ENCODE peak calls at places on chromosomes 1 and 21, in eight cellular contexts. C is BJ; J is GM12865; D is epithelial cell of esophagus; S is lung; K is HFF-Myc; H is CD8-positive, alpha-beta T cell; P is K562. G is an unnamed sample.
A peak's percentile ranks its signal among the peaks of the same experiment; 100 is the strongest.

GRCh38 chr1:18907021-18907913 is 4.9 kb upstream of the ALDH4A1 start:
- DNase-seq in D (peak; percentile 59), K (no peak), J (peak; percentile 70), H (peak; percentile 77), S (peak; percentile 44), C (no peak), P (peak; percentile 64), G (peak; percentile 72)

GRCh38 chr1:225863167-225863566 is 19.0 kb downstream of the TMEM63A start:
- DNase-seq in P (no peak), C (no peak), H (no peak), J (no peak), S (no peak), D (no peak), K (no peak), G (no peak)

GRCh38 chr1:151131832-151132675 is 14.4 kb downstream of the SEMA6C start:
- DNase-seq in H (no peak), S (no peak), C (no peak), K (no peak), D (peak; percentile 20), P (peak; percentile 6), J (no peak), G (no peak)

GRCh38 chr1:212192261-212192998 is 92.8 kb upstream of the PPP2R5A start:
- DNase-seq in D (peak; percentile 52), C (no peak), K (no peak), S (no peak), P (no peak), H (no peak), J (no peak), G (no peak)

GRCh38 chr1:17661546-17662157 is 93.5 kb upstream of the ACTL8 start:
- DNase-seq in K (no peak), C (no peak), S (peak; percentile 59), H (peak; percentile 64), D (peak; percentile 39), P (peak; percentile 89), J (peak; percentile 55), G (peak; percentile 83)

GRCh38 chr1:243996223-243996622 is 54.9 kb upstream of the ZBTB18 start:
- DNase-seq in P (no peak), H (no peak), J (no peak), C (no peak), D (no peak), S (no peak), K (no peak), G (no peak)

GRCh38 chr1:85219853-85220610 is 19.2 kb upstream of the SYDE2 start:
- DNase-seq in C (no peak), J (no peak), H (no peak), D (no peak), P (no peak), K (no peak), S (no peak), G (no peak)

GRCh38 chr1:50681931-50682330 is 258.7 kb upstream of the DMRTA2 start:
- DNase-seq in D (peak; percentile 36), J (no peak), K (no peak), C (no peak), P (no peak), H (no peak), S (no peak), G (no peak)

GRCh38 chr1:22628698-22629444 is 7.6 kb upstream of the C1QA start:
- DNase-seq in H (no peak), K (no peak), D (no peak), S (no peak), P (no peak), C (no peak), J (no peak), G (no peak)

GRCh38 chr1:89519779-89520358 is 4.8 kb upstream of the LRRC8B start:
- DNase-seq in P (peak; percentile 51), J (peak; percentile 70), K (no peak), H (no peak), C (no peak), D (peak; percentile 68), S (no peak), G (peak; percentile 67)

GRCh38 chr1:115676498-115677171 is 34.9 kb downstream of the VANGL1 start:
- DNase-seq in K (no peak), J (no peak), D (peak; percentile 63), S (no peak), C (no peak), H (no peak), P (no peak), G (no peak)

GRCh38 chr1:224780736-224781135 is 148.7 kb upstream of the DNAH14 start:
- DNase-seq in K (no peak), C (no peak), P (no peak), D (no peak), S (no peak), H (no peak), J (no peak), G (no peak)

GRCh38 chr1:17768651-17769241 is 13.6 kb downstream of the ACTL8 start:
- DNase-seq in C (peak; percentile 74), P (peak; percentile 18), J (no peak), K (peak; percentile 52), D (no peak), H (no peak), S (peak; percentile 33), G (no peak)

GRCh38 chr1:206814716-206815341 is 42.5 kb upstream of the IL10 start:
- DNase-seq in H (no peak), D (no peak), J (peak; percentile 27), S (no peak), K (peak; percentile 78), P (no peak), C (peak; percentile 40), G (no peak)

GRCh38 chr1:231885209-231885854 is 258.7 kb downstream of the DISC1 start:
- DNase-seq in J (no peak), D (no peak), K (no peak), S (no peak), C (no peak), P (no peak), H (no peak), G (no peak)

GRCh38 chr1:35476099-35476674 is 81.0 kb downstream of the KIAA0319L start:
- DNase-seq in C (no peak), H (no peak), S (no peak), D (no peak), J (no peak), P (no peak), K (no peak), G (no peak)

GRCh38 chr21:42925114-42925907 is at the start of gene ERVH48-1:
- DNase-seq in P (no peak), S (no peak), K (no peak), J (no peak), H (no peak), D (no peak), C (no peak), G (no peak)

GRCh38 chr1:46804027-46804889 is 5.4 kb downstream of the CYP4B1 start:
- DNase-seq in D (peak; percentile 39), J (no peak), H (no peak), S (no peak), C (no peak), P (no peak), K (no peak), G (no peak)
- TF ChIP-seq CTCF in D (no peak), J (no peak), H (no peak), S (no peak), C (no peak), P (no peak), K (no peak), G (no peak)

GRCh38 chr21:23853796-23854379 is 1753.4 kb downstream of the MRPL39 start:
- DNase-seq in C (no peak), H (no peak), D (peak; percentile 7), K (no peak), P (peak; percentile 16), J (peak; percentile 15), S (no peak), G (peak; percentile 8)
- TF ChIP-seq CTCF in C (no peak), H (peak; percentile 69), D (no peak), K (no peak), P (peak; percentile 55), J (peak; percentile 33), S (no peak), G (no peak)

DNA sequence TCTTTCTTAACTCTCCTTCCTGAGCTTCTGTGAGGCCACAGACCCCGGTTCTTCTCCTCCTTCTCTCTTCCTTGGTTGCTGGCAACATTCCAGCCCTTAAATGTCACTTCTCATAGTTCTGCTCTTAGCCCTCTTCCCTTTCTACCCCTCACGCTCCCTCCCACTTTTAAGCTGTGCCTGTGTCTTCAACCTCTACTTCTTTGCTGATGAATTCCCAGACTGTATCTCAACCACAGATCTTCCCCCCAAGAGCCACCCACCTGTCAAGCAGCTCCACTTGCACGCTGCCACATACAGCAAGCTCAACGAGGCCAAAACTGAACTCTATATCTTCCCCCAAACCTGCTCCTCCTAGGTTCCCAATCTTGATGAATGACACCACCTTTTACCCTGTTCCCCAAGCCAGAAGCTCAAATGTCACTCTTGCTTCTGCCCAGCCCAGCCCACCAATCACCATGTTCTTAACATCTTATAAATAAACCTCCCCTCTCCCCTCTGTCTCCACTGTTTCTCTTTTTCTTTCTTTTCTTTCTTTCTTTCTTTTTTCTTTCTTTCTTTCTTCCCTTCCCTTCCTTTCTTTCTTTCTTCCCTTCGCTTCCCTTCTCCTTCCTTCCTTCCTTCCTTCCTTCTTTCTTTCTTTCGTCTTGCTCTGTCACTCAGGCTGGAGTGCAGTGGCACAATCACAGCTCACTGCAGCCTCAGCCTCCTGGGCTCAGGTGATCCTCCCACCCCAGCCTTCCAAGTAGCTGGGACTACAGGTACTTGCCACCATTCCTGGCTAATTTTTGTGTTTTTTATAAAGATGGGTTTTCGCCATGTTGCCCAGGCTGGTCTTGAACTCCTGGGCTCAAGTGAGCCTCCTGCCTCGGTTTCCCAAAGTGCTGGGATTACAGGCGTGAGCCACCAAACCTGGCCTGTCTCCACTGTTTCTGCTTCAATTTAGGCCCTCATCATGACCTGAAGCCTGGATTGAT is 19.8 kb upstream of the PTP4A2 start:
- DNase-seq in S (no peak), H (no peak), D (no peak), K (no peak), P (peak; percentile 69), C (no peak), J (peak; percentile 89), G (peak; percentile 43)
- TF ChIP-seq CTCF in S (no peak), H (no peak), D (no peak), K (no peak), P (no peak), C (no peak), J (no peak), G (no peak)

GRCh38 chr1:202088216-202088615 is 34.5 kb upstream of the GPR37L1 start:
- DNase-seq in C (no peak), J (no peak), D (no peak), H (no peak), P (no peak), S (no peak), K (no peak), G (no peak)

GRCh38 chr1:202093856-202094255 is 28.9 kb upstream of the GPR37L1 start:
- DNase-seq in C (no peak), S (no peak), D (no peak), J (no peak), P (no peak), K (no peak), H (no peak), G (no peak)

GRCh38 chr1:202085682-202086373 is 36.9 kb upstream of the GPR37L1 start:
- DNase-seq in D (no peak), H (no peak), J (no peak), P (peak; percentile 7), C (no peak), K (no peak), S (no peak), G (no peak)

GRCh38 chr1:202086579-202087350 is 36.0 kb upstream of the GPR37L1 start:
- DNase-seq in P (peak; percentile 12), K (no peak), C (no peak), J (no peak), D (no peak), H (no peak), S (no peak), G (no peak)

DNA sequence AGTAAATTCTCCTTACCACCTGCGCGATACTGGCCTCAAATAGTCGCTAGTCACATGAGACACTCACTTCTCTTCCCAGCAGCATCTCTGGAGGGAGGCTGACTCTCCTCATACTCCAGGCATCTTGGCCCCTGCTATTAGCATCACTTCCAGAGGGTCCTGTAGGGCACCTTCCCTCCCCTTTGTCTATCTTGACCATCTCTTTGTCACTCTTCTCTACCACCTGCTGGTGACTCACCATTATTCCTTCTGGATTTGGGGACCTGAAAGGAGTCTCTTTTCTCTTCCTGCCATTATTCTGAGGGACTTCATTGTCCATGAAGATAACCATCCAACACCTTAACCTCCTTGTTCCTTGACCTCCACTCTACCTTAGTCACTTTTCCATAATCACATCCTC is 31.7 kb upstream of the GPR37L1 start:
- DNase-seq in J (no peak), D (no peak), C (no peak), S (no peak), H (no peak), K (no peak), P (no peak), G (no peak)
- TF ChIP-seq CTCF in J (no peak), D (no peak), C (no peak), S (no peak), H (no peak), K (no peak), P (peak; percentile 38), G (no peak)

G was measured in GM20000.